ENCODE peak calls at places on chromosomes 5 and 9, in five cellular contexts. T, U, C, A and S are unnamed samples.

GRCh38 chr9:130042406-130042930 is 521 bp downstream of the FNBP1 start:
- DNase-seq in T (no peak), U (peak; percentile 40), C (peak; percentile 67), A (peak; percentile 80), S (peak; percentile 92)

GRCh38 chr5:166581827-166582226 is 1709.6 kb upstream of the WWC1 start:
- DNase-seq in T (no peak), U (no peak), C (no peak), A (no peak), S (no peak)

GRCh38 chr9:119278138-119278537 is 91.1 kb downstream of the BRINP1 start:
- DNase-seq in T (no peak), U (no peak), C (no peak), A (peak; percentile 23), S (no peak)

GRCh38 chr5:160616712-160617497 is 195.2 kb downstream of the PTTG1 start:
- DNase-seq in T (no peak), U (no peak), C (no peak), A (no peak), S (no peak)

GRCh38 chr5:130116431-130116830 is 212.2 kb downstream of the CHSY3 start:
- DNase-seq in T (no peak), U (no peak), C (no peak), A (no peak), S (no peak)

GRCh38 chr9:125409637-125410521 is 148.3 kb downstream of the GAPVD1 start:
- DNase-seq in T (no peak), U (no peak), C (peak; percentile 74), A (peak; percentile 79), S (no peak)

GRCh38 chr5:76251656-76252055 is 151.4 kb upstream of the IQGAP2 start:
- DNase-seq in T (no peak), U (no peak), C (no peak), A (no peak), S (no peak)

GRCh38 chr5:113421643-113422132 is 13.1 kb downstream of the TSSK1B start:
- DNase-seq in T (no peak), U (no peak), C (no peak), A (no peak), S (no peak)

GRCh38 chr5:158450761-158451160 is 591.8 kb upstream of the CLINT1 start:
- DNase-seq in T (no peak), U (no peak), C (no peak), A (no peak), S (no peak)

GRCh38 chr9:16429671-16430070 is 440.8 kb downstream of the BNC2 start:
- DNase-seq in T (no peak), U (no peak), C (no peak), A (no peak), S (no peak)

GRCh38 chr5:122738088-122738487 is 36.8 kb upstream of the SNX2 start:
- DNase-seq in T (no peak), U (no peak), C (no peak), A (no peak), S (no peak)

GRCh38 chr9:116435706-116436105 is 251.4 kb upstream of the TRIM32 start:
- DNase-seq in T (no peak), U (no peak), C (peak; percentile 12), A (no peak), S (no peak)

GRCh38 chr9:78049484-78049883 is 17.9 kb upstream of the GNAQ start:
- DNase-seq in T (no peak), U (no peak), C (no peak), A (no peak), S (no peak)

GRCh38 chr5:82107277-82107676 is 135.5 kb downstream of the ATG10 start:
- DNase-seq in T (peak; percentile 32), U (no peak), C (peak; percentile 23), A (no peak), S (no peak)

GRCh38 chr5:55603947-55604346 is 69.2 kb upstream of the PLPP1 start:
- DNase-seq in T (no peak), U (no peak), C (no peak), A (no peak), S (no peak)

GRCh38 chr5:74950836-74951515 is 84.8 kb upstream of the FAM169A start:
- DNase-seq in T (no peak), U (no peak), C (no peak), A (no peak), S (no peak)

GRCh38 chr5:109852371-109853160 is 162.8 kb downstream of the MAN2A1 start:
- DNase-seq in T (no peak), U (no peak), C (no peak), A (no peak), S (no peak)

GRCh38 chr5:143592648-143593047 is 189.2 kb upstream of the NR3C1 start:
- DNase-seq in T (peak; percentile 42), U (no peak), C (no peak), A (no peak), S (no peak)

GRCh38 chr5:91636351-91636750 is 253.2 kb upstream of the ARRDC3 start:
- DNase-seq in T (no peak), U (no peak), C (peak; percentile 38), A (no peak), S (no peak)

GRCh38 chr5:142186821-142187594 is 78.4 kb downstream of the NDFIP1 start:
- DNase-seq in T (no peak), U (peak; percentile 43), C (no peak), A (peak; percentile 67), S (no peak)

GRCh38 chr5:177557041-177557647 is 2.8 kb upstream of the FAM193B start:
- DNase-seq in T (no peak), U (no peak), C (peak; percentile 49), A (no peak), S (no peak)

GRCh38 chr5:172792693-172793570 is 21.9 kb upstream of the DUSP1 start:
- DNase-seq in T (no peak), U (no peak), C (no peak), A (no peak), S (no peak)
- H3K4me1 ChIP-seq in T (peaks cover 46% of the 10 kb centered on the region), U (peaks cover 50% of the 10 kb centered on the region), C (peaks cover 13% of the 10 kb centered on the region), A (peaks cover 12% of the 10 kb centered on the region), S (peaks cover 18% of the 10 kb centered on the region)

GRCh38 chr9:3478549-3478953 is 47.2 kb downstream of the RFX3 start:
- DNase-seq in T (peak; percentile 76), U (no peak), C (peak; percentile 37), A (no peak), S (no peak)
- TF ChIP-seq POLR2AphosphoS5 in T (peak; percentile 80), U (no peak), C (no peak), A (no peak), S (no peak)

DNA sequence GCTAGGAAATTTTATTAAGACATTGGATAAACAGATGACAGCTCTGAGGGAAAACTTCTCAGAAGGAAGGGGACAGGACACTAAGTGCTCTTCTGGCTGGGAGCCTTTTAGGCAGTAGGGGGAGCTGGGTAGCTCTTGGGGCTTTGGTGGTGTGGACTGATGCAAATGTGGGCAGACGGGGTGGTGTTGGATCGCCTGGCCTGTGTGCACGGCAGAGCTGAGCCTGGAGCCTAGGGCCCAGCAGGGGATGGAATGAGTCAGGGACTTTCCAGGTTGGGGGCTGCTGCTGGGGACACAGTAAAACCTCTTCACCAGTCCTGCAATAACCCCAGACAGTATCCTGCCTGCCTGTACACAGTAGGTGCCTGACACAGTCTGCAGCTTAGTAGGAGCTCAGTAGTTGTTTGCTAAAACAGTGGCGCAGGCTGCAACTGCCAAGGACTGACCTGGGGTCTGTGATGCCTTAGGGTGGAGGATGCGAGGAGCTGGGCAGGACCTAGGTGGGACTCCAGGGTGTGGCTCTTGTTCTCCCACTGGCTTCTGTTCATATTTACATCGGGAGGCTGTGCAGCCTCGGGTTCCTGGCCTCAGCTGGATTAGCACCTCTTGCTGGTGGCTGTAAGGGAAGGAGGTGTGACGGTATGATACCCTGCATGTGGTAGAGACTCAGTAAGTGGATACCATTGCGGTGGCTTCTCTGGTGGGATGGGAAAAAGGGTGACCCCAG is 83.8 kb downstream of the DAB2IP start:
- DNase-seq in T (peak; percentile 42), U (no peak), C (peak; percentile 86), A (no peak), S (no peak)
- H3K4me1 ChIP-seq in T (peaks cover 12% of the 10 kb centered on the region), U (peaks cover 86% of the 10 kb centered on the region), C (peaks cover 42% of the 10 kb centered on the region), A (peaks cover 15% of the 10 kb centered on the region), S (peaks cover 49% of the 10 kb centered on the region)

DNA sequence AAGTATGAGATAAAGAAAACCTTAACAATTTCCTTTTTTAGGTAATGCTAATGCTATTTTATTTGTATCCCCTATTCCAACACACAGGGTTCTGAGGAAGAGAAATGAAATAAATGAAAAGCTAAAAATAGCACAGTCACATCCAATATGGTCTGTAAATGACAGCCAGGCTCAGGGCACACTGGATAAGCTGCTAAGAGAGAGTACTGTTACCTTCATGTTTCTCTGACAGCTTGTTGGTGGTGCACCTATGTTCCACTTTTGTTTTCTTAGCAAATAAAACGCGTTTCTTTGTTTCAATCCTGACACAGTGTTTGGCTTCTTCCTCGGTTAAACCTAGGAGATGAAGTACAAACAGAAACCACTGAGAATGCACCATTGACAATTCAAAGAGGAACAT is 41.3 kb downstream of the C6 start:
- DNase-seq in T (no peak), U (no peak), C (no peak), A (no peak), S (no peak)
- TF ChIP-seq POLR2AphosphoS5 in T (no peak), U (no peak), C (no peak), A (no peak), S (no peak)

GRCh38 chr5:150587016-150587415 is 53.4 kb upstream of the SYNPO start:
- DNase-seq in T (no peak), U (no peak), C (no peak), A (no peak), S (no peak)
- H3K4me1 ChIP-seq in T (peaks cover 7% of the 10 kb centered on the region), U (peaks cover 38% of the 10 kb centered on the region), C (peaks cover 10% of the 10 kb centered on the region), A (peaks cover 11% of the 10 kb centered on the region), S (peaks cover 26% of the 10 kb centered on the region)

GRCh38 chr9:122402403-122403268 is 31.8 kb downstream of the PTGS1 start:
- DNase-seq in T (peak; percentile 97), U (no peak), C (no peak), A (no peak), S (no peak)
- TF ChIP-seq POLR2AphosphoS5 in T (peak; percentile 51), U (peak; percentile 64), C (no peak), A (peak; percentile 72), S (no peak)

DNA sequence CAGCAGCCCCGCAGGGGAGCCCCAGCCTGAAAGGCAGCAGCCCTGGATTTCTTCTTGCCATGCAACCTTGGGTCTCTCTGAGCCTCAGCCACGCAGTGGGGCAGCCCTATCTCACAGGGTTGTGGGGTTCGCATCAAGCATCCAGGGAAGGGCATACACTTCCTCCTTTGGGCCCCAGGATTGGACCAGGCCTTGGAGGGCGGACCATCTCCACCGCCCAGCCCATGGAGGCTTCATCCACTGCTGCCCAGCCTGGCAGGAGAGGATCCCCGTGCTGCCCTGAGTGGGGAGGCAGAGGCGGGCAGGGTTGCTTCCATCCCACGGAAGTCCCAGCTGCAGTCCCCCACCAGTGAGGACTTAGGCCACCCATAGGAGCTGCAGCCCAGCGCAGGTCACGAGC is 5.3 kb downstream of the ADAMTS2 start:
- DNase-seq in T (no peak), U (no peak), C (no peak), A (no peak), S (peak; percentile 72)
- H3K4me1 ChIP-seq in T (no peaks in the 10 kb centered on the region), U (peaks cover 20% of the 10 kb centered on the region), C (peaks cover 11% of the 10 kb centered on the region), A (no peaks in the 10 kb centered on the region), S (peaks cover 8% of the 10 kb centered on the region)